ENCODE peak calls at places on chromosomes 12 and 14, in nine cellular contexts. One of them, this sample, is unnamed.

GRCh38 chr12:12039897-12040296 is 30.8 kb upstream of the BCL2L14 start:
- DNase-seq in MM.1S: no peak
- DNase-seq in fibroblast of the aortic adventitia: no peak
- DNase-seq in fibroblast of mammary gland: no peak
- DNase-seq in neural progenitor cell: no peak
- DNase-seq in fibroblast of lung: no peak
- DNase-seq in Caco-2: peak
- DNase-seq in fibroblast of pulmonary artery: no peak
- DNase-seq in AG10803: no peak
- DNase-seq in this sample: no peak

GRCh38 chr12:26817183-26817591 is 15.8 kb downstream of the ITPR2 start:
- DNase-seq in fibroblast of pulmonary artery: no peak
- DNase-seq in neural progenitor cell: no peak
- DNase-seq in AG10803: no peak
- DNase-seq in MM.1S: peak
- DNase-seq in fibroblast of mammary gland: no peak
- DNase-seq in fibroblast of lung: no peak
- DNase-seq in fibroblast of the aortic adventitia: no peak
- DNase-seq in Caco-2: no peak
- DNase-seq in this sample: no peak

GRCh38 chr14:78129375-78129774 is 40.8 kb upstream of the NRXN3 start:
- DNase-seq in Caco-2: no peak
- DNase-seq in fibroblast of mammary gland: no peak
- DNase-seq in AG10803: no peak
- DNase-seq in MM.1S: no peak
- DNase-seq in fibroblast of pulmonary artery: no peak
- DNase-seq in fibroblast of lung: no peak
- DNase-seq in neural progenitor cell: no peak
- DNase-seq in fibroblast of the aortic adventitia: no peak
- DNase-seq in this sample: no peak

GRCh38 chr12:94595152-94595551 is 55.2 kb downstream of the TMCC3 start:
- DNase-seq in fibroblast of mammary gland: no peak
- DNase-seq in neural progenitor cell: no peak
- DNase-seq in AG10803: peak
- DNase-seq in fibroblast of the aortic adventitia: no peak
- DNase-seq in fibroblast of pulmonary artery: no peak
- DNase-seq in fibroblast of lung: peak
- DNase-seq in Caco-2: no peak
- DNase-seq in MM.1S: no peak
- DNase-seq in this sample: no peak

GRCh38 chr14:24634158-24634557 is at the start of gene GZMB:
- DNase-seq in AG10803: no peak
- DNase-seq in neural progenitor cell: no peak
- DNase-seq in fibroblast of lung: no peak
- DNase-seq in fibroblast of pulmonary artery: no peak
- DNase-seq in fibroblast of mammary gland: peak
- DNase-seq in fibroblast of the aortic adventitia: no peak
- DNase-seq in MM.1S: no peak
- DNase-seq in Caco-2: no peak
- DNase-seq in this sample: no peak

GRCh38 chr14:59041308-59041707 is 147.2 kb upstream of the DAAM1 start:
- DNase-seq in fibroblast of the aortic adventitia: no peak
- DNase-seq in Caco-2: no peak
- DNase-seq in MM.1S: no peak
- DNase-seq in neural progenitor cell: no peak
- DNase-seq in fibroblast of pulmonary artery: no peak
- DNase-seq in fibroblast of lung: no peak
- DNase-seq in fibroblast of mammary gland: no peak
- DNase-seq in AG10803: no peak
- DNase-seq in this sample: no peak

GRCh38 chr12:46562625-46563228 is 190.2 kb upstream of the SLC38A2 start:
- DNase-seq in Caco-2: no peak
- DNase-seq in fibroblast of mammary gland: peak
- DNase-seq in fibroblast of lung: peak
- DNase-seq in AG10803: peak
- DNase-seq in neural progenitor cell: no peak
- DNase-seq in fibroblast of pulmonary artery: peak
- DNase-seq in MM.1S: no peak
- DNase-seq in fibroblast of the aortic adventitia: peak
- DNase-seq in this sample: peak

GRCh38 chr14:102418853-102419240 is 56.1 kb downstream of the TECPR2 start:
- DNase-seq in AG10803: no peak
- DNase-seq in MM.1S: no peak
- DNase-seq in fibroblast of pulmonary artery: no peak
- DNase-seq in fibroblast of the aortic adventitia: no peak
- DNase-seq in neural progenitor cell: no peak
- DNase-seq in Caco-2: no peak
- DNase-seq in fibroblast of mammary gland: no peak
- DNase-seq in fibroblast of lung: no peak
- DNase-seq in this sample: no peak

GRCh38 chr14:50944647-50945413 is 547 bp upstream of the PYGL start:
- DNase-seq in fibroblast of the aortic adventitia: peak
- DNase-seq in AG10803: peak
- DNase-seq in fibroblast of mammary gland: peak
- DNase-seq in neural progenitor cell: no peak
- DNase-seq in Caco-2: peak
- DNase-seq in MM.1S: no peak
- DNase-seq in fibroblast of pulmonary artery: peak
- DNase-seq in fibroblast of lung: peak
- DNase-seq in this sample: peak

GRCh38 chr14:91417983-91418386 is 365 bp upstream of the CCDC88C start:
- DNase-seq in Caco-2: peak
- DNase-seq in fibroblast of mammary gland: no peak
- DNase-seq in AG10803: no peak
- DNase-seq in fibroblast of the aortic adventitia: no peak
- DNase-seq in MM.1S: peak
- DNase-seq in fibroblast of lung: no peak
- DNase-seq in fibroblast of pulmonary artery: no peak
- DNase-seq in neural progenitor cell: peak
- DNase-seq in this sample: no peak

GRCh38 chr12:124411291-124411878 is 116.5 kb downstream of the RFLNA start:
- DNase-seq in fibroblast of lung: peak
- DNase-seq in fibroblast of the aortic adventitia: peak
- DNase-seq in fibroblast of mammary gland: peak
- DNase-seq in neural progenitor cell: peak
- DNase-seq in Caco-2: no peak
- DNase-seq in MM.1S: no peak
- DNase-seq in fibroblast of pulmonary artery: peak
- DNase-seq in AG10803: peak
- DNase-seq in this sample: peak

GRCh38 chr14:105294142-105294597 is 6.6 kb downstream of the BRF1 start:
- DNase-seq in fibroblast of pulmonary artery: peak
- DNase-seq in MM.1S: no peak
- DNase-seq in fibroblast of lung: peak
- DNase-seq in neural progenitor cell: peak
- DNase-seq in Caco-2: no peak
- DNase-seq in fibroblast of the aortic adventitia: peak
- DNase-seq in AG10803: peak
- DNase-seq in fibroblast of mammary gland: no peak
- DNase-seq in this sample: peak

GRCh38 chr14:74965770-74966153 is 10.4 kb upstream of the PGF start:
- DNase-seq in MM.1S: no peak
- DNase-seq in neural progenitor cell: no peak
- DNase-seq in fibroblast of the aortic adventitia: peak
- DNase-seq in AG10803: no peak
- DNase-seq in fibroblast of lung: peak
- DNase-seq in fibroblast of mammary gland: peak
- DNase-seq in fibroblast of pulmonary artery: peak
- DNase-seq in Caco-2: no peak
- DNase-seq in this sample: no peak

GRCh38 chr12:81329088-81329487 is 251.2 kb downstream of the ACSS3 start:
- DNase-seq in fibroblast of the aortic adventitia: peak
- DNase-seq in fibroblast of pulmonary artery: peak
- DNase-seq in fibroblast of mammary gland: peak
- DNase-seq in MM.1S: peak
- DNase-seq in AG10803: peak
- DNase-seq in fibroblast of lung: peak
- DNase-seq in Caco-2: peak
- DNase-seq in neural progenitor cell: peak
- DNase-seq in this sample: no peak

GRCh38 chr12:6700646-6701051 is at the start of gene PIANP:
- DNase-seq in MM.1S: no peak
- DNase-seq in fibroblast of the aortic adventitia: no peak
- DNase-seq in Caco-2: peak
- DNase-seq in AG10803: peak
- DNase-seq in fibroblast of lung: peak
- DNase-seq in neural progenitor cell: peak
- DNase-seq in fibroblast of mammary gland: no peak
- DNase-seq in fibroblast of pulmonary artery: no peak
- DNase-seq in this sample: peak

DNA sequence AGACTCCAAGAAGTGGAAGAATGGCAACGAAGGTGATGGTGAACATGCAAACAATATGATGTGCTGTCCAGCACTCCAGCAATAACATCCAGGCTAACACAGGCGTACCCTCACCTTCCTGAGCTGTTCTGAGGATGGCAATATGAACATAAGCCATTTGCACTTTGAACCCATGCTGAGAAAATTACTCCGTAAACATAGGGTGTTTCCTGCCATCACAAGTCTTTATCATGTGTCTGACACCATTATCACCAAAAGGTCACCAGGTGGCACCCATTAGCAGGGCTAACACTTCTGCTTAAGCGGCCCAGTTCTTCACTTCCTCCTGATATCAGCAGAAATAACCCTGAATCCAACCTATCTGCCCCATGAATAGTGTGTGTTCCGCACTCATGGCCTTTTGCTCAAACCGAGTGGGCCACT is 482.8 kb downstream of the MED13L start:
- DNase-seq in Caco-2: peak
- DNase-seq in neural progenitor cell: no peak
- DNase-seq in AG10803: no peak
- DNase-seq in fibroblast of mammary gland: no peak
- DNase-seq in fibroblast of the aortic adventitia: no peak
- DNase-seq in fibroblast of pulmonary artery: no peak
- DNase-seq in MM.1S: no peak
- DNase-seq in fibroblast of lung: no peak
- DNase-seq in this sample: no peak
- TF ChIP-seq CTCF in Caco-2: no peak
- TF ChIP-seq CTCF in neural progenitor cell: peak
- TF ChIP-seq CTCF in AG10803: no peak
- TF ChIP-seq CTCF in fibroblast of mammary gland: no peak
- TF ChIP-seq CTCF in fibroblast of the aortic adventitia: no peak
- TF ChIP-seq CTCF in fibroblast of pulmonary artery: no peak
- TF ChIP-seq CTCF in MM.1S: no peak
- TF ChIP-seq CTCF in fibroblast of lung: no peak
- TF ChIP-seq CTCF in this sample: no peak

DNA sequence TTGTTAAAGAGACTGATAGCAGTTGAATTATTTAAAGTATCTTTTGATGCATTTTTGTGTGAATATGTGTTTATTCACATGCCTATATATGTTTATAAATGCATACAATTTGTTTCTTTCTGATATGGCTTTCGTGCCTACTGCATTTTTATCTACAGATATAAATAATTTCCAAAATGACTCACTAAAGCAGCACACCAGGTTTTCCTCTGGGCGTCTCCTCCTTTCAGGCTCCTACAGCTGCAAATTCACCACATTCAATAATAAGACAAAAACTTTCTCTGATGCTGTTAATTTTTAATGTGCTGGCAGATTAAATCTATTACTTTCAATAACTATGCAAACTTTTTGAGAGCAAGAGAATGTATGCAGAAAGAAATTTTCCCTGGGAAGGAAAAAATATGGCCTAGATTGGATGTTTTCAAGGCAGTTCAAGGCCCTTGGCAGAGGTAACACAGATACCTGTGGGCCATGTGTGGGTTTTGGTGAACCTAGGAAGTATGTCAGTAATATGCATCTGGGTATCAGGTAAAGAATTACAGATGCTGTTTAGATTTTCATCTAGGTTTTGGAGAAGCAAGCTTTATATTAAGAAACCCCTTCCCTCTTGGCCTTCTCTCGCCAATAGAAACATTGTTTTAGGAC is 381.8 kb downstream of the EGLN3 start:
- DNase-seq in fibroblast of lung: peak
- DNase-seq in MM.1S: no peak
- DNase-seq in fibroblast of pulmonary artery: peak
- DNase-seq in Caco-2: no peak
- DNase-seq in AG10803: no peak
- DNase-seq in neural progenitor cell: no peak
- DNase-seq in fibroblast of mammary gland: no peak
- DNase-seq in fibroblast of the aortic adventitia: peak
- DNase-seq in this sample: no peak
- H3K4me3 ChIP-seq in fibroblast of lung: no peak
- H3K4me3 ChIP-seq in MM.1S: no peak
- H3K4me3 ChIP-seq in fibroblast of pulmonary artery: no peak
- H3K4me3 ChIP-seq in Caco-2: no peak
- H3K4me3 ChIP-seq in AG10803: no peak
- H3K4me3 ChIP-seq in neural progenitor cell: no peak
- H3K4me3 ChIP-seq in fibroblast of mammary gland: no peak
- H3K4me3 ChIP-seq in fibroblast of the aortic adventitia: no peak
- H3K4me3 ChIP-seq in this sample: no peak

GRCh38 chr12:24025153-24025798 is 75.8 kb upstream of the SOX5 start:
- DNase-seq in AG10803: no peak
- DNase-seq in fibroblast of mammary gland: peak
- DNase-seq in fibroblast of the aortic adventitia: no peak
- DNase-seq in fibroblast of pulmonary artery: peak
- DNase-seq in Caco-2: no peak
- DNase-seq in MM.1S: peak
- DNase-seq in neural progenitor cell: peak
- DNase-seq in fibroblast of lung: no peak
- DNase-seq in this sample: no peak
- TF ChIP-seq CTCF in AG10803: peak
- TF ChIP-seq CTCF in fibroblast of mammary gland: peak
- TF ChIP-seq CTCF in fibroblast of the aortic adventitia: peak
- TF ChIP-seq CTCF in fibroblast of pulmonary artery: peak
- TF ChIP-seq CTCF in Caco-2: peak
- TF ChIP-seq CTCF in MM.1S: peak
- TF ChIP-seq CTCF in neural progenitor cell: peak
- TF ChIP-seq CTCF in fibroblast of lung: peak
- TF ChIP-seq CTCF in this sample: peak

DNA sequence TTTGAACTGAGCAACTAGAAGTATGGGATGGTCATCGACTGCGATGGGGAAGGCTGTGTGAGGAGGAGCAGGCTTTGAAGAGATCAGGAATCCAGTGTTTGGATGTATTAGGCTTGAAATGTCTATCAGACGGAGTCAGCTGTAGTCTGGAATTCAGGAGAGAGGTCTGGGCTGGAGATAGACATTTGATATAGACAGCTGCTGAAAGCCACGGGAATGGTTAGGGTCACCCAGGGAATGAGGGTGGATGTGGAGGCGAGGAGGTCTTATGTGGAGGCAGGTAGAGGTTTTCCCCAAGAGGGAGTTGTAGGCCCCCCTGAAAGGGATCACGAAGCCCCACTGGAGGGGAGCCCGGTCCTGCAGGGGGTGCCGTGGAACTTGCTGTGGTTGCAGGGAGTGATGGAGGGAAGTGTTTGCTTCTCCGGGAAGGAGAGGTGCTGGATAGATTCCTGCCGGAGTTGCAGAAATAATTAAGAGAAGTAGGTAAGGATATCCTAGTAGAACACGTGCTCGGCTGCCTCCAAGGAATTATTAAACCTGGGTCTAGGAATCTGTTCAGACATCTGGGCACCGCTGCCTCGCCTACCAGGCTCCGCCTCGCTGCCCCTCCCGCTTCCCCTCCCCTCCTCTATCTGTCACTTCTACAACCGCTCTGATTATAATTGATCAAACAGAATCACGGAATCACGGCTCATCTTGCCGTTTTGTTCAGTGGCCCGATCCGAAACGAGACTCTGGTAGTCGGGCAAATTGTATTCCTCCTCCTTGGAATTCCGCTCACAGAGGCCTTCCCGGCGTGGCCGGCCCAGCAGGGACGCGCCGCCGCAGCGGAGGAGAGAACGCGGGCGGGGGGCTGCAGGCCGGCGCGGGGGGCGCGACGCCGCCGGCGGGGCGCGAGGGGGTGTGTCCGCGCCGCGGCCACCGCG is 824 bp upstream of the CACNA1C start:
- DNase-seq in fibroblast of lung: no peak
- DNase-seq in fibroblast of pulmonary artery: no peak
- DNase-seq in fibroblast of the aortic adventitia: peak
- DNase-seq in neural progenitor cell: peak
- DNase-seq in Caco-2: no peak
- DNase-seq in fibroblast of mammary gland: no peak
- DNase-seq in MM.1S: no peak
- DNase-seq in AG10803: no peak
- DNase-seq in this sample: no peak
- H3K4me3 ChIP-seq in fibroblast of lung: peak
- H3K4me3 ChIP-seq in fibroblast of pulmonary artery: peak
- H3K4me3 ChIP-seq in fibroblast of the aortic adventitia: peak
- H3K4me3 ChIP-seq in neural progenitor cell: peak
- H3K4me3 ChIP-seq in Caco-2: peak
- H3K4me3 ChIP-seq in fibroblast of mammary gland: peak
- H3K4me3 ChIP-seq in MM.1S: peak
- H3K4me3 ChIP-seq in AG10803: peak
- H3K4me3 ChIP-seq in this sample: peak

This sample was measured in foreskin fibroblast.